ENCODE peak calls at places on chromosomes 2 and 18, in eight cellular contexts. X, Z, D, R, A, F, H and U are unnamed samples.

GRCh38 chr2:225091336-225091735 is 49.1 kb upstream of the DOCK10 start:
- DNase-seq in X (no peak), Z (peak; percentile 89), D (peak; percentile 95), R (no peak), A (no peak), F (peak; percentile 98), H (no peak), U (no peak)

GRCh38 chr2:187403568-187404260 is 44.3 kb downstream of the CALCRL start:
- DNase-seq in X (no peak), Z (no peak), D (peak; percentile 27), R (no peak), A (no peak), F (no peak), H (no peak), U (no peak)

GRCh38 chr2:20521682-20522189 is 74.9 kb downstream of the RHOB start:
- DNase-seq in X (no peak), Z (no peak), D (no peak), R (no peak), A (no peak), F (no peak), H (no peak), U (no peak)

GRCh38 chr2:74690571-74690970 is 36.5 kb downstream of the SEMA4F start:
- DNase-seq in X (no peak), Z (peak; percentile 20), D (peak; percentile 52), R (no peak), A (no peak), F (peak; percentile 71), H (peak; percentile 57), U (peak; percentile 82)

GRCh38 chr2:202014328-202015034 is 19.2 kb upstream of the FZD7 start:
- DNase-seq in X (no peak), Z (no peak), D (no peak), R (no peak), A (no peak), F (peak; percentile 39), H (no peak), U (no peak)

GRCh38 chr2:204984421-204984925 is 439.2 kb downstream of the PARD3B start:
- DNase-seq in X (no peak), Z (peak; percentile 0), D (peak; percentile 1), R (no peak), A (no peak), F (peak; percentile 35), H (no peak), U (no peak)

GRCh38 chr2:98911376-98912154 is 24.5 kb downstream of the CRACDL start:
- DNase-seq in X (no peak), Z (peak; percentile 61), D (no peak), R (no peak), A (no peak), F (peak; percentile 10), H (no peak), U (no peak)

GRCh38 chr2:25122367-25122766 is 46.0 kb downstream of the POMC start:
- DNase-seq in X (no peak), Z (no peak), D (no peak), R (no peak), A (no peak), F (no peak), H (no peak), U (no peak)

GRCh38 chr2:119826370-119826961 is 66.7 kb downstream of the PTPN4 start:
- DNase-seq in X (no peak), Z (no peak), D (peak; percentile 45), R (no peak), A (no peak), F (peak; percentile 21), H (peak; percentile 54), U (peak; percentile 9)

GRCh38 chr2:143603035-143603616 is 473.9 kb downstream of the ARHGAP15 start:
- DNase-seq in X (no peak), Z (no peak), D (no peak), R (no peak), A (no peak), F (no peak), H (no peak), U (no peak)

GRCh38 chr2:12710301-12710700 is 6.4 kb upstream of the TRIB2 start:
- DNase-seq in X (no peak), Z (no peak), D (no peak), R (no peak), A (no peak), F (no peak), H (no peak), U (no peak)

GRCh38 chr2:55232863-55233657 is 572 bp downstream of the RPS27A start:
- DNase-seq in X (peak; percentile 73), Z (no peak), D (no peak), R (no peak), A (peak; percentile 49), F (peak; percentile 21), H (peak; percentile 29), U (peak; percentile 35)

GRCh38 chr18:46461993-46462392 is 195.0 kb downstream of the LOXHD1 start:
- DNase-seq in X (no peak), Z (no peak), D (no peak), R (no peak), A (no peak), F (no peak), H (no peak), U (no peak)

GRCh38 chr2:130336877-130337734 is 5.6 kb upstream of the IMP4 start:
- DNase-seq in X (peak; percentile 70), Z (no peak), D (peak; percentile 79), R (peak; percentile 38), A (peak; percentile 40), F (peak; percentile 77), H (peak; percentile 86), U (peak; percentile 84)

GRCh38 chr18:74652392-74652988 is 54.8 kb downstream of the ZNF407 start:
- DNase-seq in X (no peak), Z (no peak), D (peak; percentile 47), R (no peak), A (no peak), F (peak; percentile 66), H (no peak), U (no peak)

GRCh38 chr2:219497495-219498279 is 1.0 kb upstream of the GMPPA start:
- DNase-seq in X (peak; percentile 94), Z (peak; percentile 55), D (peak; percentile 53), R (peak; percentile 66), A (no peak), F (peak; percentile 74), H (peak; percentile 65), U (peak; percentile 83)

GRCh38 chr2:37764739-37765138 is 93.3 kb upstream of the CDC42EP3 start:
- DNase-seq in X (no peak), Z (no peak), D (no peak), R (no peak), A (no peak), F (no peak), H (no peak), U (no peak)

GRCh38 chr2:105143467-105144127 is 97.9 kb upstream of the GPR45 start:
- DNase-seq in X (peak; percentile 53), Z (no peak), D (no peak), R (no peak), A (no peak), F (no peak), H (peak; percentile 22), U (no peak)

GRCh38 chr18:62781893-62782292 is 66.6 kb downstream of the PHLPP1 start:
- DNase-seq in X (peak; percentile 55), Z (peak; percentile 81), D (peak; percentile 58), R (no peak), A (no peak), F (peak; percentile 91), H (no peak), U (peak; percentile 63)

GRCh38 chr2:40190457-40190856 is 261.4 kb downstream of the SLC8A1 start:
- DNase-seq in X (no peak), Z (no peak), D (no peak), R (no peak), A (no peak), F (no peak), H (no peak), U (no peak)